ENCODE peak calls at places on chromosome 12, in seven cellular contexts. One of them, this sample, is unnamed.

GRCh38 chr12:6199531-6200265 is 502 bp upstream of the CD9 start:
- DNase-seq in HepG2: no peak
- DNase-seq in EH: peak; percentile 60
- DNase-seq in activated CD4-positive, alpha-beta T cell treated with anti-CD3 and anti-CD28 coated beads for 24 hours: no peak
- DNase-seq in cardiac muscle cell: peak; percentile 54
- DNase-seq in amniotic stem cell: no peak
- DNase-seq in HCT116: no peak
- DNase-seq in this sample: no peak

GRCh38 chr12:106287364-106287763 is 15.2 kb upstream of the TCP11L2 start:
- DNase-seq in cardiac muscle cell: no peak
- DNase-seq in HCT116: no peak
- DNase-seq in amniotic stem cell: no peak
- DNase-seq in HepG2: no peak
- DNase-seq in activated CD4-positive, alpha-beta T cell treated with anti-CD3 and anti-CD28 coated beads for 24 hours: no peak
- DNase-seq in EH: no peak
- DNase-seq in this sample: no peak

GRCh38 chr12:6962285-6963015 is 8.0 kb downstream of the PHB2 start:
- DNase-seq in cardiac muscle cell: peak; percentile 9
- DNase-seq in HCT116: no peak
- DNase-seq in EH: no peak
- DNase-seq in HepG2: no peak
- DNase-seq in amniotic stem cell: no peak
- DNase-seq in activated CD4-positive, alpha-beta T cell treated with anti-CD3 and anti-CD28 coated beads for 24 hours: no peak
- DNase-seq in this sample: no peak

GRCh38 chr12:49131973-49132461 is 822 bp upstream of the TUBA1B start:
- DNase-seq in cardiac muscle cell: no peak
- DNase-seq in amniotic stem cell: no peak
- DNase-seq in EH: peak; percentile 53
- DNase-seq in HepG2: no peak
- DNase-seq in HCT116: no peak
- DNase-seq in activated CD4-positive, alpha-beta T cell treated with anti-CD3 and anti-CD28 coated beads for 24 hours: no peak
- DNase-seq in this sample: no peak

GRCh38 chr12:15829949-15830348 is 40.8 kb upstream of the EPS8 start:
- DNase-seq in cardiac muscle cell: no peak
- DNase-seq in EH: peak; percentile 72
- DNase-seq in amniotic stem cell: no peak
- DNase-seq in activated CD4-positive, alpha-beta T cell treated with anti-CD3 and anti-CD28 coated beads for 24 hours: no peak
- DNase-seq in HCT116: no peak
- DNase-seq in HepG2: no peak
- DNase-seq in this sample: no peak

GRCh38 chr12:11787921-11788849 is 138.7 kb downstream of the ETV6 start:
- DNase-seq in cardiac muscle cell: no peak
- DNase-seq in activated CD4-positive, alpha-beta T cell treated with anti-CD3 and anti-CD28 coated beads for 24 hours: no peak
- DNase-seq in HepG2: no peak
- DNase-seq in EH: no peak
- DNase-seq in amniotic stem cell: no peak
- DNase-seq in HCT116: no peak
- DNase-seq in this sample: no peak

GRCh38 chr12:84642201-84642600 is 270.4 kb downstream of the SLC6A15 start:
- DNase-seq in activated CD4-positive, alpha-beta T cell treated with anti-CD3 and anti-CD28 coated beads for 24 hours: no peak
- DNase-seq in EH: no peak
- DNase-seq in cardiac muscle cell: no peak
- DNase-seq in HepG2: no peak
- DNase-seq in amniotic stem cell: no peak
- DNase-seq in HCT116: no peak
- DNase-seq in this sample: no peak

GRCh38 chr12:40946612-40947194 is 241.4 kb upstream of the PDZRN4 start:
- DNase-seq in amniotic stem cell: no peak
- DNase-seq in HCT116: peak; percentile 22
- DNase-seq in activated CD4-positive, alpha-beta T cell treated with anti-CD3 and anti-CD28 coated beads for 24 hours: no peak
- DNase-seq in EH: peak; percentile 29
- DNase-seq in HepG2: peak; percentile 4
- DNase-seq in cardiac muscle cell: peak; percentile 55
- DNase-seq in this sample: no peak

GRCh38 chr12:66898700-66899469 is 220.0 kb upstream of the GRIP1 start:
- DNase-seq in activated CD4-positive, alpha-beta T cell treated with anti-CD3 and anti-CD28 coated beads for 24 hours: no peak
- DNase-seq in amniotic stem cell: no peak
- DNase-seq in EH: no peak
- DNase-seq in cardiac muscle cell: no peak
- DNase-seq in HCT116: no peak
- DNase-seq in HepG2: no peak
- DNase-seq in this sample: no peak

GRCh38 chr12:64780531-64781373 is 21.5 kb upstream of the GNS start:
- DNase-seq in HepG2: no peak
- DNase-seq in activated CD4-positive, alpha-beta T cell treated with anti-CD3 and anti-CD28 coated beads for 24 hours: no peak
- DNase-seq in amniotic stem cell: no peak
- DNase-seq in EH: peak; percentile 21
- DNase-seq in HCT116: no peak
- DNase-seq in cardiac muscle cell: peak; percentile 52
- DNase-seq in this sample: no peak

GRCh38 chr12:54028324-54029201 is at the start of gene HOXC6:
- DNase-seq in activated CD4-positive, alpha-beta T cell treated with anti-CD3 and anti-CD28 coated beads for 24 hours: no peak
- DNase-seq in cardiac muscle cell: no peak
- DNase-seq in amniotic stem cell: no peak
- DNase-seq in EH: no peak
- DNase-seq in HCT116: no peak
- DNase-seq in HepG2: no peak
- DNase-seq in this sample: no peak

GRCh38 chr12:31366104-31366621 is 40.2 kb upstream of the SINHCAF start:
- DNase-seq in activated CD4-positive, alpha-beta T cell treated with anti-CD3 and anti-CD28 coated beads for 24 hours: no peak
- DNase-seq in HepG2: no peak
- DNase-seq in cardiac muscle cell: no peak
- DNase-seq in amniotic stem cell: no peak
- DNase-seq in HCT116: no peak
- DNase-seq in EH: no peak
- DNase-seq in this sample: no peak

GRCh38 chr12:121791671-121792496 is 1.6 kb downstream of the RHOF start:
- DNase-seq in cardiac muscle cell: no peak
- DNase-seq in HepG2: peak; percentile 91
- DNase-seq in amniotic stem cell: no peak
- DNase-seq in activated CD4-positive, alpha-beta T cell treated with anti-CD3 and anti-CD28 coated beads for 24 hours: no peak
- DNase-seq in HCT116: no peak
- DNase-seq in EH: no peak
- DNase-seq in this sample: no peak

GRCh38 chr12:49923878-49924610 is 20.3 kb upstream of the FAIM2 start:
- DNase-seq in cardiac muscle cell: no peak
- DNase-seq in HCT116: no peak
- DNase-seq in HepG2: no peak
- DNase-seq in amniotic stem cell: no peak
- DNase-seq in EH: no peak
- DNase-seq in activated CD4-positive, alpha-beta T cell treated with anti-CD3 and anti-CD28 coated beads for 24 hours: no peak
- DNase-seq in this sample: no peak

GRCh38 chr12:85281947-85282312 is 1.9 kb downstream of the ALX1 start:
- DNase-seq in HCT116: no peak
- DNase-seq in cardiac muscle cell: no peak
- DNase-seq in EH: no peak
- DNase-seq in HepG2: no peak
- DNase-seq in amniotic stem cell: no peak
- DNase-seq in activated CD4-positive, alpha-beta T cell treated with anti-CD3 and anti-CD28 coated beads for 24 hours: no peak
- DNase-seq in this sample: no peak

GRCh38 chr12:112602150-112602549 is 183.4 kb downstream of the PTPN11 start:
- DNase-seq in HCT116: no peak
- DNase-seq in amniotic stem cell: no peak
- DNase-seq in EH: no peak
- DNase-seq in activated CD4-positive, alpha-beta T cell treated with anti-CD3 and anti-CD28 coated beads for 24 hours: no peak
- DNase-seq in cardiac muscle cell: no peak
- DNase-seq in HepG2: no peak
- DNase-seq in this sample: no peak